ENCODE peak calls at places on chromosomes 2 and 18, in seven cellular contexts. V is right lobe of liver, E is fibroblast of lung, H is IMR-90, D is kidney, J is nephron progenitor cell, W is gastrocnemius medialis. K is an unnamed sample.

GRCh38 chr2:85575739-85576138 is 1.6 kb upstream of the VAMP8 start:
- DNase-seq in J (no peak), W (no peak), D (no peak), E (no peak), V (no peak), H (no peak), K (no peak)

GRCh38 chr18:2617974-2618373 is 37.6 kb upstream of the SMCHD1 start:
- DNase-seq in J (no peak), H (peak; percentile 27), W (no peak), E (no peak), V (no peak), D (no peak), K (no peak)

GRCh38 chr2:210620456-210620855 is 64.1 kb downstream of the CPS1 start:
- DNase-seq in V (no peak), W (no peak), D (no peak), J (no peak), H (no peak), E (no peak), K (no peak)

GRCh38 chr18:44805643-44806042 is 125.0 kb downstream of the SETBP1 start:
- DNase-seq in H (no peak), V (no peak), D (no peak), J (no peak), W (no peak), E (no peak), K (no peak)

GRCh38 chr2:3780477-3781402 is 77.4 kb downstream of the DCDC2C start:
- DNase-seq in D (no peak), V (no peak), J (peak; percentile 67), E (peak; percentile 61), W (no peak), H (peak; percentile 73), K (no peak)

GRCh38 chr2:172102159-172102857 is 392 bp downstream of the DLX2 start:
- DNase-seq in W (no peak), V (no peak), J (peak; percentile 58), D (peak; percentile 73), H (peak; percentile 61), E (no peak), K (peak; percentile 92)

GRCh38 chr2:211930331-211930730 is 608.3 kb downstream of the ERBB4 start:
- DNase-seq in H (no peak), J (no peak), D (no peak), V (no peak), E (no peak), W (no peak), K (no peak)

GRCh38 chr2:15049096-15049993 is 416.8 kb downstream of the LRATD1 start:
- DNase-seq in D (no peak), J (no peak), E (no peak), W (no peak), V (no peak), H (no peak), K (no peak)

DNA sequence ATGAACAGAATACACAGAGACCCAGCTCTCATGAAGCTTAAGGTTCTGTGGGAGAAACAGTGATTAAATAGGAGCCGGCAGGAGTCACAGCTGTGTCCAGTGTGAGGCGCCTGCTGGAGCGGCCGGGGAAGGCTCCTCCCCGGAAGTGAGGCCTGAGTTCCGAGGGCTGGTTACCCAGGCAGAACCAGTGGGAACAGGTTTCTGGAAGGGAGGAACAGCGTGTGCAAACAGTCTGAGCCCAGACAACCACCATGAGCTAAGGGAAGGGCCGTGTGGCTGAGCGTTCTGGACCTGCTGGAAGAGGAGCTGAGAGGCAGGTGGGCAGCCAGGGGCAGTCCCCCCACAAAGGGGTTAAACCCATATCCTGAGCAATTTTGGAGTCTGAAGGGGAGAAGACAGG is 26.0 kb upstream of the NPAS2 start:
- DNase-seq in V (no peak), H (no peak), J (no peak), W (no peak), E (no peak), D (no peak), K (no peak)
- TF ChIP-seq CTCF in V (no peak), H (no peak), J (no peak), W (no peak), E (no peak), D (no peak), K (no peak)

GRCh38 chr2:239881561-239882320 is 143.4 kb downstream of the NDUFA10 start:
- DNase-seq in H (no peak), D (peak; percentile 67), W (no peak), E (no peak), V (no peak), J (no peak), K (no peak)

GRCh38 chr2:239883326-239884050 is 141.7 kb downstream of the NDUFA10 start:
- DNase-seq in E (no peak), J (no peak), D (no peak), V (no peak), W (no peak), H (no peak), K (no peak)

GRCh38 chr2:239881031-239881471 is 144.1 kb downstream of the NDUFA10 start:
- DNase-seq in D (no peak), J (no peak), W (no peak), H (no peak), E (no peak), V (no peak), K (no peak)

GRCh38 chr2:239882781-239883180 is 142.4 kb downstream of the NDUFA10 start:
- DNase-seq in H (no peak), E (no peak), V (no peak), D (no peak), W (no peak), J (no peak), K (no peak)

DNA sequence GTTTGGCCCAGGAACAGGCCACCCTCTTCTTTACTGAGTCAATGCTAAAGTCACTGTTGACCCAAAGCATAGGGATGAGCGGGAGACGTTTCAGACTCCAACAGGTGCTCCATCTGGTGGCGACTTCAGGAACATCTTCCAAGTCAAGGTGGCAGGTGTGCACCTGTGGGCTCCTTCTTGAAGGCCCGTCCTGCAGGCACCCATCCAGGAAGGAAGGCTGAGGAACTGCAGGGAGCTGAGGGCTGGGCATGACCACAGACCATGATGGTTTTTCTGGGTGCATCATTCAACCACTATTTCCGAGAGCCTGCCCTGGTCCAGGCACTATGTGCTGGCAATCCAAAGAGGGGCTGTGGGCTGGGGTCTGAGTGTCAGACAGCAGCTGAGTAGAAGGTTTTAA is 142.8 kb downstream of the NDUFA10 start:
- DNase-seq in H (no peak), D (no peak), W (peak; percentile 33), E (peak; percentile 8), V (no peak), J (peak; percentile 71), K (no peak)
- TF ChIP-seq CTCF in H (no peak), D (peak; percentile 64), W (peak; percentile 62), E (peak; percentile 4), V (peak; percentile 70), J (peak; percentile 68), K (peak; percentile 74)

DNA sequence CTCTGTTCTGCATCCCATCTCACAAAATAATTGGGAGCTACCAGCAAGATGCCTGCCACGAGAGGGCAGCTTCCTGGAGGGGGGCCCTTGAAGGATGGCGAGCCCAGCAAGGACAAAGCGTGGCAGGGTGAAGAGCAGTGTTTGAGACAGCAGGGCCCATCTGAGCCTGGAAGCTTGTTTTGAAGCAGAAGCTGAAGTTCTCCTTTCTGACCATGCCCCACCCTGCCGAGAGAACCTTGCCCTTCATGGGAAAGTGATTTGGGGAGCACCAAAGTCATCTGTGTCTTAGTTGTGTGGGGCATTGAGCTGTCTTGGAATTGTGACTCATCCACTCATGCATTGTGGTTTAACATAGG is 216.3 kb downstream of the BCL11A start:
- DNase-seq in J (no peak), H (no peak), W (no peak), D (no peak), E (no peak), V (no peak), K (no peak)
- TF ChIP-seq CTCF in J (no peak), H (peak; percentile 5), W (no peak), D (no peak), E (no peak), V (no peak), K (peak; percentile 27)

GRCh38 chr2:128380061-128380889 is 61.6 kb upstream of the HS6ST1 start:
- DNase-seq in J (no peak), H (no peak), W (peak; percentile 5), V (peak; percentile 45), D (peak; percentile 67), E (no peak), K (no peak)
- TF ChIP-seq CTCF in J (no peak), H (no peak), W (no peak), V (no peak), D (no peak), E (no peak), K (no peak)